ENCODE peak calls at places on chromosomes 13 and 19, in four cellular contexts. H, Y, B and J are unnamed samples.

GRCh38 chr19:18737954-18738351 is 53.2 kb downstream of the COMP start:
- DNase-seq in Y (no peak), H (no peak), B (no peak), J (no peak)

GRCh38 chr19:46297700-46298476 is 1.0 kb downstream of the HIF3A start:
- DNase-seq in Y (peak), H (no peak), B (no peak), J (no peak)

GRCh38 chr19:43560687-43561086 is 14.6 kb downstream of the XRCC1 start:
- DNase-seq in B (no peak), Y (peak), H (no peak), J (no peak)

GRCh38 chr13:20567881-20568528 is 1.0 kb downstream of the IFT88 start:
- DNase-seq in H (no peak), B (no peak), Y (no peak), J (no peak)

GRCh38 chr19:29675650-29676186 is 10.5 kb downstream of the PLEKHF1 start:
- DNase-seq in B (no peak), H (no peak), Y (no peak), J (no peak)

GRCh38 chr13:27309967-27310598 is 39.5 kb downstream of the RASL11A start:
- DNase-seq in Y (no peak), H (no peak), B (no peak), J (no peak)

GRCh38 chr13:66803013-66803739 is 427.0 kb downstream of the PCDH9 start:
- DNase-seq in Y (no peak), B (no peak), H (no peak), J (no peak)

GRCh38 chr19:45296365-45296764 is 26.3 kb downstream of the CKM start:
- DNase-seq in B (no peak), Y (no peak), H (no peak), J (no peak)

GRCh38 chr19:34236035-34236793 is 18.1 kb upstream of the GARRE1 start:
- DNase-seq in H (no peak), B (no peak), Y (no peak), J (no peak)

GRCh38 chr13:100131863-100132574 is 43.1 kb downstream of the PCCA start:
- DNase-seq in Y (peak), H (no peak), B (no peak), J (no peak)
- TF ChIP-seq TAF1 in Y (no peak), H (no peak), B (no peak), J (no peak)

DNA sequence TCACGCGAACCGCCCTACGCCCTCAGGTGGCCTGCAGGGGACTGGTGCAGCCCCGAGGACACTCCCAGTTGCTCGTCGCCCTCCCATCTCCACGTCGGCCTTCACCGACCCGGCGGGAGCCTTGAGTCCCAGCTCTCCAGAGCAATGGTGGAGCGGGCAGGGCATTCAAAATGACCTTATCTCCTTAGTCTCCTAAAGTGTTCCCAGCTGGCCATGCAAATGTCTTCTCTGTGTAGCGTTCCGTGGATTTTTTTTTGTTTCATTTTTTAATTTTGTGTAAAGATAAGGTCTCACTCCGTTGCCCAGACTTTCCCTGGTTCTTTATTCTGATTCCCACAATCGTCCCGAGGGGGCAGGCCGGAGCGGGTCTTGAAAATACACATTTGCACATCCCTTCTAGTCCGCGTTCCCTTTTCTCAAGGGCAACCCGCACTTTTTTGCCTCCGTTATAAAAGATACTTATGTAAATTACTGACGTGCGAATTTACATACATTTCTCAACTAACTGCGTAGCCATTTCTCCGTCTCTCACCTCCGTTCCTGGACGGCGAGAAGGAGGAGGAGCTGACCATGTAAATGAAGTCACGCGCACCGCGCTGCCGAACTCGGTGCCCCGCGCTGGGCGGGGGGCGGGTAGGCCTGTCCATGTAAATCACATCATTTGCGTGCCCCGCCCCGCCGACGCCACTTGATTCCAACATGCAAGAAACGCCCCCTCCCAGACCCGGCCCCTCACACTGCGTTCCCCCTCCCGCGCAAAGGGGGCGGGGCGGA is 581 bp upstream of the EGLN2 start:
- DNase-seq in Y (peak), B (peak), H (peak), J (peak)
- TF ChIP-seq POLR2A in Y (peak), B (peak), H (peak), J (peak)

GRCh38 chr13:51501096-51501495 is 48.3 kb upstream of the INTS6 start:
- DNase-seq in Y (no peak), H (no peak), B (no peak), J (no peak)

GRCh38 chr13:51502206-51502651 is 49.4 kb upstream of the INTS6 start:
- DNase-seq in Y (no peak), H (no peak), B (peak), J (peak)

GRCh38 chr13:51499841-51500240 is 47.0 kb upstream of the INTS6 start:
- DNase-seq in Y (no peak), B (no peak), H (no peak), J (no peak)

GRCh38 chr13:51500687-51501086 is 47.9 kb upstream of the INTS6 start:
- DNase-seq in B (no peak), H (no peak), Y (no peak), J (no peak)

GRCh38 chr13:51501592-51502205 is 48.9 kb upstream of the INTS6 start:
- DNase-seq in H (no peak), Y (no peak), B (no peak), J (no peak)
- TF ChIP-seq TAF1 in H (no peak), Y (no peak), B (no peak), J (no peak)

GRCh38 chr19:14689598-14690503 is at the start of gene ZNF333:
- DNase-seq in Y (peak), H (peak), B (peak), J (peak)
- TF ChIP-seq POLR2A in Y (peak), H (peak), B (peak), J (peak)

GRCh38 chr19:1651061-1651547 is 1.3 kb downstream of the TCF3 start:
- DNase-seq in B (peak), H (no peak), Y (no peak), J (no peak)

GRCh38 chr19:1648156-1648925 is 4.1 kb downstream of the TCF3 start:
- DNase-seq in Y (no peak), B (peak), H (no peak), J (peak)

GRCh38 chr19:1648926-1649541 is 3.4 kb downstream of the TCF3 start:
- DNase-seq in B (no peak), H (no peak), Y (no peak), J (no peak)

GRCh38 chr19:1650627-1651009 is 1.8 kb downstream of the TCF3 start:
- DNase-seq in Y (peak), H (no peak), B (no peak), J (no peak)

DNA sequence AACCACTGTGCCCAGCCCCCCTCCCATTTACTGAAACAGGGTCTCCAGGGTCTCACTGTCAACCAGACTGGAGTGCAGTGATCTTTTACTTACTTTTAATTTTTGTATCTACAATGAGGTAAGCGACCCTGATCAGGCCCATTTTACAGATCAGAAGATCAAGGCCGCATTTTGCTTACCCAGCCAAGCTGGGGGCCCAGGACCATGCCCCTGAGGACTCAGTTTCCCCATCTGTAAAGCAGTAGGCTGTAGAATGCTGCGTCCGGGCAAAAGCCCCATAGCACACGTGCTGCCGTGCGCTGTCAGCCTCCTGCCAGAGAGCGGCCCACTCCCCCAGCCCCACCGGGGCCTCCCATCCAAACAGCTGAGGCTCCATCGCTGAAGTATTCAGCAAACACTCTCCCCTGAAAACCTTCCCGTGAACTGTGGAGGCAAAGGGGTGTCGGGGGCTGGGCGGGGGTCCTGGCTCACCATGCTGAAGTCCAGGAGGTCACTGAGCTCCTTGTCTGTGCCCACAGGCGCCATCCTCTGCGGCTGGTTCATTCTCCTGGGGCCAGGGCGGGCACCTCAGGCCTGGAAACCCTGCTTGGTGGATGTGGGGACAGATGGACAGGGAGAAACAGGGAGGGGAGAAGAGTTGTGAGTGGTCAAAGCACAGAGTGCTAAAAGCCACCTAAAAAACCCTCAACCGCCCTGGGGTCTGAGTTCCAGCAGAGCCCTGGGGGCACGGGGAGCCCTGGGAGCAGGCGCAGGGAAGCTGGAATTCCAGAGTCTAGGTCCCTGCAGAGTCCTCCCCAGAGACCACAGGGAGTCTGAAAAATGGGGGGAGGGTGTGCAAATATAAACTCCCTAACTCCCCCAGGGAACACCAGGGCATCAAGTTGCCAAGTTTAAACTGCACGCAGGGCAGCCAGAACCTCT is 2.4 kb downstream of the TCF3 start:
- DNase-seq in Y (no peak), B (no peak), H (no peak), J (no peak)
- TF ChIP-seq TAF1 in Y (no peak), B (no peak), H (no peak), J (no peak)

DNA sequence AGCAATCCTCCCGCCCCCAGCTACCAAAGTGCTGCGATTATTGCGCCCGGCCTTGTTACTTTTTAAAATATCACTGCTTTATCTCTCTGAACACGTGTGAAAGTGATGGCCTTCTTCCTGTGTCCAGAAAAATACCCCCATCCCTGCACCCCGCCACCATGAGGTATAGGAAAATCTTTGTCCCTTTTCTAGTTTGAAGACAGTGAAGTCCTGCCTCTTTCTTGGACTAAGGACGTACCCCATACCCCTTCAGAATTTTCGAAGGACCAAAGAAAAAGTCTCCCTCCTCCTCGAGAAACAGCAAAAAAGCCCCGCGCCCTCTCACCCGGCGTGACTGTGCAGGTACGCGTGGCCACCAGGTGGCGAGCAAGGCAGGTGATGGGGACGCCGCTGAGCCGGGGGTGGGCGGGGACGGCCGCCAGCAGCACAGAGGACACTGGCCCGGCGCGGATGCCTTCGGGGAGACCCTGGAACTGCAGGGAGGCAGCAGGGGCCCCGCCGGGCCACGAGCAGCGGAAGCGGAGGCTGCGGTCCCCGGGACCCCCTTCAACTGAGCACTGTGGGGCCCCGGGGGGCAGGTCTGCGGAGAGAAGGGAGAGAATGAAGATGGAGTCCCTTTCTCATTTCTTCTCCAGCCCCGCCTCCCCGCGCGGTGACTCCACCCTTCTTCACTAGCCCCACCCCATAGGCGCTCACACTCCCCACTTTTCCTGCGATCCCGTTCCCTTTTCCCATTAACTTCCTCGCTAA is 3.2 kb downstream of the VSIG10L start:
- DNase-seq in Y (peak), B (peak), H (peak), J (peak)
- TF ChIP-seq POLR2A in Y (no peak), B (peak), H (peak), J (no peak)

GRCh38 chr13:112140366-112140765 is 73.4 kb downstream of the SOX1 start:
- DNase-seq in H (no peak), B (no peak), Y (no peak), J (no peak)

GRCh38 chr13:112143046-112143752 is 76.2 kb downstream of the SOX1 start:
- DNase-seq in B (no peak), H (no peak), Y (no peak), J (no peak)

GRCh38 chr13:112142401-112142930 is 75.5 kb downstream of the SOX1 start:
- DNase-seq in Y (no peak), B (no peak), H (no peak), J (no peak)

GRCh38 chr13:112143753-112144615 is 77.0 kb downstream of the SOX1 start:
- DNase-seq in H (no peak), Y (no peak), B (no peak), J (no peak)

DNA sequence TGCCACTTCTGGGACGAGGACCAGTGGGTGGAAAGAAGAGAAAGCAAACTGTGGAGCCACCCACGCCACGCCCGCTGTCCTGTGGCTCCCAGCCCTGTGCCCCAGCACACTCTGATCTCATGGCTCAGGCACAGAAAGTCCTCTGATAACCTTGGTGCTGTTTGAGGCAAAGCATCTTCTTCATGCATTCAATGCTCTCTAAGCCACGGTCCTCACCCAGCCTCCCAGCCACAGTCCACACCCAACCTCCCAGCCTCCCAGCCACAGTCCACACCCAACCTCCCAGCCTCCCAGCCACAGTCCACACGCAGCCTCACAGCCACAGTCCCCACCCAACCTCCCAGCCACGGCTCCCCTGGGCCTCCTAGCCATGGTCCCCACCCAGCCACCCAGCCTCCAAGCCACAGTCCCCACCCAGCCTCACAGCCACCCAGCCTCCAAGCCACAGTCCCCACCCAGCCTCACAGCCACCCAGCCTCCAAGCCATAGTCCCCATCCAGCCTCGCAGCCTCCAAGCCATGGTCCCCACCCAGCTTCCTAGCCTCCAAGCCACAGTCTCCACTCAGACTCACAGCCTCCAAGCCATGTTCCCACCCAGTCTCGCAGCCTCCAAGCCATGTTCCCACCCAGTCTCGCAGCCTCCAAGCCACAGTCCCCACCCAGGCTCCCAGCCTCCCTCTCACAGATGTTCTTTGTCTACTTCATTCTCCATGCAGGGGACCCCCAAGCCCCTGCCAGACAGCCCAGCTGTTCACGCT is 74.9 kb downstream of the SOX1 start:
- DNase-seq in B (no peak), H (no peak), Y (no peak), J (no peak)
- TF ChIP-seq TAF1 in B (no peak), H (no peak), Y (no peak), J (no peak)